ENCODE peak calls at places on chromosomes 4 and X, in eight cellular contexts. One of them, this sample, is unnamed.

GRCh38 chrX:88284844-88285243 is 462.2 kb upstream of the CPXCR1 start:
- DNase-seq in SJSA1: no peak
- DNase-seq in gastrocnemius medialis: no peak
- DNase-seq in endodermal cell: no peak
- DNase-seq in esophagus squamous epithelium: no peak
- DNase-seq in tibial nerve: no peak
- DNase-seq in mesenchymal stem cell: no peak
- DNase-seq in psoas muscle: no peak
- DNase-seq in this sample: no peak

GRCh38 chrX:152878976-152879755 is 18.7 kb upstream of the ZNF185 start:
- DNase-seq in SJSA1: no peak
- DNase-seq in gastrocnemius medialis: no peak
- DNase-seq in endodermal cell: peak; percentile 28
- DNase-seq in esophagus squamous epithelium: no peak
- DNase-seq in tibial nerve: no peak
- DNase-seq in mesenchymal stem cell: no peak
- DNase-seq in psoas muscle: no peak
- DNase-seq in this sample: no peak

GRCh38 chr4:40204507-40205258 is 7.9 kb downstream of the RHOH start:
- DNase-seq in SJSA1: no peak
- DNase-seq in gastrocnemius medialis: no peak
- DNase-seq in endodermal cell: no peak
- DNase-seq in esophagus squamous epithelium: no peak
- DNase-seq in tibial nerve: no peak
- DNase-seq in mesenchymal stem cell: no peak
- DNase-seq in psoas muscle: no peak
- DNase-seq in this sample: no peak

GRCh38 chr4:22962186-22962786 is 269.5 kb downstream of the GBA3 start:
- DNase-seq in SJSA1: no peak
- DNase-seq in gastrocnemius medialis: no peak
- DNase-seq in endodermal cell: peak; percentile 53
- DNase-seq in esophagus squamous epithelium: no peak
- DNase-seq in tibial nerve: no peak
- DNase-seq in mesenchymal stem cell: peak; percentile 4
- DNase-seq in psoas muscle: no peak
- DNase-seq in this sample: peak; percentile 14

GRCh38 chr4:11628093-11628725 is 199.5 kb upstream of the HS3ST1 start:
- DNase-seq in SJSA1: no peak
- DNase-seq in gastrocnemius medialis: no peak
- DNase-seq in endodermal cell: no peak
- DNase-seq in esophagus squamous epithelium: no peak
- DNase-seq in tibial nerve: no peak
- DNase-seq in mesenchymal stem cell: peak; percentile 56
- DNase-seq in psoas muscle: no peak
- DNase-seq in this sample: no peak

GRCh38 chr4:86939737-86940141 is 4.9 kb downstream of the AFF1 start:
- DNase-seq in SJSA1: no peak
- DNase-seq in gastrocnemius medialis: no peak
- DNase-seq in endodermal cell: no peak
- DNase-seq in esophagus squamous epithelium: peak; percentile 6
- DNase-seq in tibial nerve: no peak
- DNase-seq in mesenchymal stem cell: no peak
- DNase-seq in psoas muscle: no peak
- DNase-seq in this sample: no peak

GRCh38 chr4:94669672-94670664 is 87.8 kb upstream of the BMPR1B start:
- DNase-seq in SJSA1: no peak
- DNase-seq in gastrocnemius medialis: no peak
- DNase-seq in endodermal cell: no peak
- DNase-seq in esophagus squamous epithelium: no peak
- DNase-seq in tibial nerve: no peak
- DNase-seq in mesenchymal stem cell: no peak
- DNase-seq in psoas muscle: no peak
- DNase-seq in this sample: no peak

GRCh38 chrX:40097101-40097491 is 662 bp downstream of the BCOR start:
- DNase-seq in SJSA1: no peak
- DNase-seq in gastrocnemius medialis: no peak
- DNase-seq in endodermal cell: no peak
- DNase-seq in esophagus squamous epithelium: no peak
- DNase-seq in tibial nerve: no peak
- DNase-seq in mesenchymal stem cell: peak; percentile 21
- DNase-seq in psoas muscle: no peak
- DNase-seq in this sample: peak; percentile 89

GRCh38 chrX:107752037-107752436 is 23.6 kb downstream of the TSC22D3 start:
- DNase-seq in SJSA1: no peak
- DNase-seq in gastrocnemius medialis: no peak
- DNase-seq in endodermal cell: no peak
- DNase-seq in esophagus squamous epithelium: no peak
- DNase-seq in tibial nerve: no peak
- DNase-seq in mesenchymal stem cell: no peak
- DNase-seq in psoas muscle: no peak
- DNase-seq in this sample: no peak

GRCh38 chr4:52643846-52644245 is 15.3 kb downstream of the USP46 start:
- DNase-seq in SJSA1: no peak
- DNase-seq in gastrocnemius medialis: peak; percentile 59
- DNase-seq in endodermal cell: no peak
- DNase-seq in esophagus squamous epithelium: no peak
- DNase-seq in tibial nerve: peak; percentile 26
- DNase-seq in mesenchymal stem cell: peak; percentile 69
- DNase-seq in psoas muscle: peak; percentile 78
- DNase-seq in this sample: no peak

GRCh38 chrX:110847334-110847733 is 51.7 kb upstream of the CHRDL1 start:
- DNase-seq in SJSA1: no peak
- DNase-seq in gastrocnemius medialis: no peak
- DNase-seq in endodermal cell: peak; percentile 43
- DNase-seq in esophagus squamous epithelium: no peak
- DNase-seq in tibial nerve: no peak
- DNase-seq in mesenchymal stem cell: peak; percentile 61
- DNase-seq in psoas muscle: no peak
- DNase-seq in this sample: peak; percentile 53

GRCh38 chr4:132809298-132810032 is 339.6 kb upstream of the PCDH10 start:
- DNase-seq in SJSA1: no peak
- DNase-seq in gastrocnemius medialis: no peak
- DNase-seq in endodermal cell: peak; percentile 84
- DNase-seq in esophagus squamous epithelium: no peak
- DNase-seq in tibial nerve: no peak
- DNase-seq in mesenchymal stem cell: no peak
- DNase-seq in psoas muscle: no peak
- DNase-seq in this sample: peak; percentile 5

GRCh38 chrX:113954297-113954696 is 629.6 kb upstream of the HTR2C start:
- DNase-seq in SJSA1: no peak
- DNase-seq in gastrocnemius medialis: no peak
- DNase-seq in endodermal cell: no peak
- DNase-seq in esophagus squamous epithelium: no peak
- DNase-seq in tibial nerve: no peak
- DNase-seq in mesenchymal stem cell: no peak
- DNase-seq in psoas muscle: no peak
- DNase-seq in this sample: no peak

GRCh38 chr4:139552506-139552905 is 3.5 kb downstream of the SETD7 start:
- DNase-seq in SJSA1: no peak
- DNase-seq in gastrocnemius medialis: no peak
- DNase-seq in endodermal cell: peak; percentile 57
- DNase-seq in esophagus squamous epithelium: no peak
- DNase-seq in tibial nerve: no peak
- DNase-seq in mesenchymal stem cell: peak; percentile 75
- DNase-seq in psoas muscle: no peak
- DNase-seq in this sample: no peak
- H3K4me3 ChIP-seq in SJSA1: no peak overlapping the region
- H3K4me3 ChIP-seq in gastrocnemius medialis: no peak overlapping the region
- H3K4me3 ChIP-seq in endodermal cell: no peak overlapping the region
- H3K4me3 ChIP-seq in esophagus squamous epithelium: no peak overlapping the region
- H3K4me3 ChIP-seq in tibial nerve: no peak overlapping the region
- H3K4me3 ChIP-seq in mesenchymal stem cell: no peak overlapping the region
- H3K4me3 ChIP-seq in psoas muscle: peak overlapping the region; percentile 39
- H3K4me3 ChIP-seq in this sample: no peak overlapping the region

GRCh38 chr4:147884536-147884935 is 152.6 kb downstream of the ARHGAP10 start:
- DNase-seq in SJSA1: no peak
- DNase-seq in gastrocnemius medialis: no peak
- DNase-seq in endodermal cell: no peak
- DNase-seq in esophagus squamous epithelium: no peak
- DNase-seq in tibial nerve: no peak
- DNase-seq in mesenchymal stem cell: no peak
- DNase-seq in psoas muscle: no peak
- DNase-seq in this sample: no peak
- H3K36me3 ChIP-seq in SJSA1: peaks cover 34% of the 10 kb centered on the region
- H3K36me3 ChIP-seq in gastrocnemius medialis: no peaks in the 10 kb centered on the region
- H3K36me3 ChIP-seq in endodermal cell: no peaks in the 10 kb centered on the region
- H3K36me3 ChIP-seq in esophagus squamous epithelium: peaks cover 95% of the 10 kb centered on the region
- H3K36me3 ChIP-seq in tibial nerve: no peaks in the 10 kb centered on the region
- H3K36me3 ChIP-seq in mesenchymal stem cell: peaks cover 85% of the 10 kb centered on the region
- H3K36me3 ChIP-seq in psoas muscle: no peaks in the 10 kb centered on the region
- H3K36me3 ChIP-seq in this sample: no peaks in the 10 kb centered on the region

GRCh38 chrX:119990409-119990994 is 47.0 kb upstream of the NKAP start:
- DNase-seq in SJSA1: no peak
- DNase-seq in gastrocnemius medialis: no peak
- DNase-seq in endodermal cell: peak; percentile 59
- DNase-seq in esophagus squamous epithelium: no peak
- DNase-seq in tibial nerve: no peak
- DNase-seq in mesenchymal stem cell: no peak
- DNase-seq in psoas muscle: no peak
- DNase-seq in this sample: peak; percentile 40

GRCh38 chrX:119986203-119986602 is 42.7 kb upstream of the NKAP start:
- DNase-seq in SJSA1: no peak
- DNase-seq in gastrocnemius medialis: no peak
- DNase-seq in endodermal cell: no peak
- DNase-seq in esophagus squamous epithelium: no peak
- DNase-seq in tibial nerve: no peak
- DNase-seq in mesenchymal stem cell: no peak
- DNase-seq in psoas muscle: no peak
- DNase-seq in this sample: no peak

GRCh38 chrX:119989905-119990408 is 46.4 kb upstream of the NKAP start:
- DNase-seq in SJSA1: no peak
- DNase-seq in gastrocnemius medialis: no peak
- DNase-seq in endodermal cell: peak; percentile 54
- DNase-seq in esophagus squamous epithelium: no peak
- DNase-seq in tibial nerve: no peak
- DNase-seq in mesenchymal stem cell: no peak
- DNase-seq in psoas muscle: no peak
- DNase-seq in this sample: peak; percentile 38

GRCh38 chrX:119996069-119996468 is 52.5 kb upstream of the NKAP start:
- DNase-seq in SJSA1: no peak
- DNase-seq in gastrocnemius medialis: no peak
- DNase-seq in endodermal cell: no peak
- DNase-seq in esophagus squamous epithelium: no peak
- DNase-seq in tibial nerve: no peak
- DNase-seq in mesenchymal stem cell: no peak
- DNase-seq in psoas muscle: no peak
- DNase-seq in this sample: no peak

GRCh38 chrX:119990995-119991787 is 47.6 kb upstream of the NKAP start:
- DNase-seq in SJSA1: no peak
- DNase-seq in gastrocnemius medialis: no peak
- DNase-seq in endodermal cell: peak; percentile 58
- DNase-seq in esophagus squamous epithelium: no peak
- DNase-seq in tibial nerve: no peak
- DNase-seq in mesenchymal stem cell: no peak
- DNase-seq in psoas muscle: no peak
- DNase-seq in this sample: peak; percentile 58
- H3K27me3 ChIP-seq in SJSA1: peaks cover 26% of the 10 kb centered on the region
- H3K27me3 ChIP-seq in gastrocnemius medialis: peaks cover 37% of the 10 kb centered on the region
- H3K27me3 ChIP-seq in endodermal cell: peaks cover 100% of the 10 kb centered on the region
- H3K27me3 ChIP-seq in esophagus squamous epithelium: peaks cover 15% of the 10 kb centered on the region
- H3K27me3 ChIP-seq in tibial nerve: no peaks in the 10 kb centered on the region
- H3K27me3 ChIP-seq in mesenchymal stem cell: peaks cover 87% of the 10 kb centered on the region
- H3K27me3 ChIP-seq in psoas muscle: peaks cover 84% of the 10 kb centered on the region
- H3K27me3 ChIP-seq in this sample: peaks cover 91% of the 10 kb centered on the region

GRCh38 chrX:93673056-93673868 is at the start of gene NAP1L3:
- DNase-seq in SJSA1: peak; percentile 41
- DNase-seq in gastrocnemius medialis: no peak
- DNase-seq in endodermal cell: peak; percentile 95
- DNase-seq in esophagus squamous epithelium: no peak
- DNase-seq in tibial nerve: peak; percentile 14
- DNase-seq in mesenchymal stem cell: peak; percentile 75
- DNase-seq in psoas muscle: peak; percentile 37
- DNase-seq in this sample: peak; percentile 86

DNA sequence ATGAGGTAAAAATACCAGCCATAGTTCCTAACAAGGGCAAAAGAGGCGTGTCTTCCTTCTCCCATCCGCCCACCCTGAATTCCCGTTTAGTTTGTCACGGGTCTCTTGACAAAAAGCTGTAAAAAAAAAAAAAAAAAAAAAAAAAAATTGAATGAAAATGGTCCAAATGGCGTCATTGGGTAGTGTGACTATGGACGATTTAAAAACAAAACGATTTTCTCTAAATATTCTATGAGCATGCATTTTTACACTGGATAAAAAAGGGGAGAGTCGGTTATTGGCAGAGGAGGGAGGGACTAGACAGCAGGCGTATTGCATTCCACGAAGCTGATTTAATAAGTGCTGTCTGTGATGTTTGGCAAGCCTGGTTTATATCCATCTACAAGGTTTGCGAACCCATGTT is at the start of gene FAM133A:
- DNase-seq in SJSA1: no peak
- DNase-seq in gastrocnemius medialis: no peak
- DNase-seq in endodermal cell: no peak
- DNase-seq in esophagus squamous epithelium: no peak
- DNase-seq in tibial nerve: no peak
- DNase-seq in mesenchymal stem cell: peak; percentile 39
- DNase-seq in psoas muscle: no peak
- DNase-seq in this sample: peak; percentile 10
- H3K4me3 ChIP-seq in SJSA1: peak within 1 kb of the TSS; percentile 38
- H3K4me3 ChIP-seq in gastrocnemius medialis: peak within 1 kb of the TSS; percentile 45
- H3K4me3 ChIP-seq in endodermal cell: peak within 1 kb of the TSS; percentile 86
- H3K4me3 ChIP-seq in esophagus squamous epithelium: peak within 1 kb of the TSS; percentile 66
- H3K4me3 ChIP-seq in tibial nerve: peak within 1 kb of the TSS; percentile 37
- H3K4me3 ChIP-seq in mesenchymal stem cell: peak within 1 kb of the TSS; percentile 80
- H3K4me3 ChIP-seq in psoas muscle: peak within 1 kb of the TSS; percentile 64
- H3K4me3 ChIP-seq in this sample: peak within 1 kb of the TSS; percentile 90

DNA sequence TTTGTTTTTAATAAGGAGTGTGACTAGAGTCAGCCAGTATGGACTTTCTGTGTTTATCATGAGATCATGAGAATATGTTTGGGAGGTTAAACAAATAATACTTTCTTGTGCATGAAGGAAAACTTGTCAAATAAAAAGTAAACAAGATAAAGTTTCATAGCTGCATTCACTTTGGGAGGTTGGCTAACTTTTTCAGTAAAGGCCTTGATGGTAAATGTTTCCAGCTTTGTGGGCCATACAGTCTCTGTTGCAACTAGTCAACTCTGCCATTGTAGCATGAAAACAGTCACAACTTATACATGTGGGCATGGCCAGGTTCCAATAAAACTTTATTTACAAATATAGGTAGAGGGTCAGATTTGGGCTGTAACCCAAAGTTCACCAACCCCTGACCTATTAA is 150.4 kb downstream of the MID1 start:
- DNase-seq in SJSA1: no peak
- DNase-seq in gastrocnemius medialis: no peak
- DNase-seq in endodermal cell: no peak
- DNase-seq in esophagus squamous epithelium: no peak
- DNase-seq in tibial nerve: no peak
- DNase-seq in mesenchymal stem cell: no peak
- DNase-seq in psoas muscle: no peak
- DNase-seq in this sample: no peak
- H3K36me3 ChIP-seq in SJSA1: peaks cover 23% of the 10 kb centered on the region
- H3K36me3 ChIP-seq in gastrocnemius medialis: no peaks in the 10 kb centered on the region
- H3K36me3 ChIP-seq in endodermal cell: peaks cover 49% of the 10 kb centered on the region
- H3K36me3 ChIP-seq in esophagus squamous epithelium: peaks cover 47% of the 10 kb centered on the region
- H3K36me3 ChIP-seq in tibial nerve: no peaks in the 10 kb centered on the region
- H3K36me3 ChIP-seq in mesenchymal stem cell: peaks cover 4% of the 10 kb centered on the region
- H3K36me3 ChIP-seq in psoas muscle: no peaks in the 10 kb centered on the region
- H3K36me3 ChIP-seq in this sample: peaks cover 2% of the 10 kb centered on the region